ENCODE peak calls at places on chromosome 13, in six cellular contexts. L, Y, C, A, K and W are unnamed samples.

GRCh38 chr13:73109969-73110368 is 51.2 kb downstream of the KLF5 start:
- DNase-seq in L (no peak), Y (no peak), C (no peak), A (no peak), K (no peak), W (no peak)

GRCh38 chr13:39565036-39565949 is 37.7 kb downstream of the LHFPL6 start:
- DNase-seq in L (no peak), Y (no peak), C (no peak), A (no peak), K (peak; percentile 86), W (no peak)

GRCh38 chr13:44331446-44331845 is 42.2 kb upstream of the SERP2 start:
- DNase-seq in L (no peak), Y (no peak), C (no peak), A (no peak), K (no peak), W (no peak)

GRCh38 chr13:67120872-67121531 is 109.1 kb downstream of the PCDH9 start:
- DNase-seq in L (no peak), Y (no peak), C (no peak), A (no peak), K (peak; percentile 5), W (no peak)

GRCh38 chr13:73961181-73961580 is 173.0 kb downstream of the KLF12 start:
- DNase-seq in L (no peak), Y (no peak), C (no peak), A (no peak), K (no peak), W (no peak)

GRCh38 chr13:114263590-114263989 is 17.8 kb upstream of the UPF3A start:
- DNase-seq in L (no peak), Y (no peak), C (no peak), A (no peak), K (no peak), W (no peak)

GRCh38 chr13:113746143-113746525 is 12.9 kb upstream of the TMEM255B start:
- DNase-seq in L (no peak), Y (no peak), C (no peak), A (no peak), K (no peak), W (no peak)

GRCh38 chr13:28707629-28708427 is 10.9 kb downstream of the SLC46A3 start:
- DNase-seq in L (no peak), Y (no peak), C (peak; percentile 42), A (no peak), K (peak; percentile 73), W (no peak)

GRCh38 chr13:76822691-76823267 is 63.4 kb downstream of the KCTD12 start:
- DNase-seq in L (no peak), Y (no peak), C (no peak), A (no peak), K (peak; percentile 40), W (no peak)

GRCh38 chr13:36850790-36851438 is 31.9 kb downstream of the RFXAP start:
- DNase-seq in L (no peak), Y (no peak), C (no peak), A (no peak), K (no peak), W (peak; percentile 60)

GRCh38 chr13:51688937-51689336 is 104.7 kb downstream of the WDFY2 start:
- DNase-seq in L (no peak), Y (no peak), C (no peak), A (no peak), K (no peak), W (no peak)

GRCh38 chr13:99686157-99686572 is 184.9 kb downstream of the TM9SF2 start:
- DNase-seq in L (no peak), Y (no peak), C (no peak), A (no peak), K (no peak), W (no peak)

GRCh38 chr13:111325941-111326620 is 5.6 kb downstream of the TEX29 start:
- DNase-seq in L (no peak), Y (no peak), C (no peak), A (no peak), K (no peak), W (no peak)

GRCh38 chr13:106381083-106381482 is 154.4 kb downstream of the EFNB2 start:
- DNase-seq in L (no peak), Y (no peak), C (no peak), A (no peak), K (no peak), W (no peak)

GRCh38 chr13:32824671-32825070 is 191.6 kb upstream of the KL start:
- DNase-seq in L (no peak), Y (no peak), C (no peak), A (no peak), K (peak; percentile 68), W (no peak)

GRCh38 chr13:44763604-44764311 is 187.6 kb upstream of the TSC22D1 start:
- DNase-seq in L (no peak), Y (peak; percentile 7), C (no peak), A (no peak), K (no peak), W (no peak)

GRCh38 chr13:113905942-113906341 is 42.1 kb upstream of the GAS6 start:
- DNase-seq in L (no peak), Y (no peak), C (no peak), A (no peak), K (no peak), W (no peak)

GRCh38 chr13:30257433-30258099 is 49.8 kb downstream of the KATNAL1 start:
- DNase-seq in L (no peak), Y (peak; percentile 5), C (peak; percentile 27), A (no peak), K (no peak), W (peak; percentile 22)

GRCh38 chr13:72638059-72638815 is 89.2 kb downstream of the MZT1 start:
- DNase-seq in L (peak; percentile 10), Y (no peak), C (no peak), A (no peak), K (no peak), W (no peak)

GRCh38 chr13:40069173-40070044 is 413.9 kb downstream of the COG6 start:
- DNase-seq in L (peak; percentile 39), Y (peak; percentile 79), C (peak; percentile 69), A (peak; percentile 71), K (peak; percentile 32), W (peak; percentile 82)

GRCh38 chr13:44388427-44388826 is 14.8 kb downstream of the SERP2 start:
- DNase-seq in L (no peak), Y (no peak), C (no peak), A (no peak), K (no peak), W (peak; percentile 83)

GRCh38 chr13:110322126-110322827 is 15.2 kb downstream of the COL4A2 start:
- DNase-seq in L (no peak), Y (no peak), C (no peak), A (no peak), K (no peak), W (no peak)

GRCh38 chr13:111789420-111789819 is 277.5 kb upstream of the SOX1 start:
- DNase-seq in L (no peak), Y (no peak), C (no peak), A (no peak), K (no peak), W (no peak)

GRCh38 chr13:110913322-110913721 is 1.5 kb downstream of the ANKRD10 start:
- DNase-seq in L (peak; percentile 33), Y (no peak), C (peak; percentile 41), A (no peak), K (no peak), W (no peak)

GRCh38 chr13:84902243-84902642 is 897.0 kb downstream of the SLITRK6 start:
- DNase-seq in L (no peak), Y (no peak), C (no peak), A (no peak), K (no peak), W (no peak)

GRCh38 chr13:55244991-55245644 is 1895.6 kb upstream of the PRR20A start:
- DNase-seq in L (peak; percentile 8), Y (peak; percentile 20), C (no peak), A (no peak), K (no peak), W (no peak)

GRCh38 chr13:99656843-99657506 is 155.7 kb downstream of the TM9SF2 start:
- DNase-seq in L (no peak), Y (no peak), C (no peak), A (no peak), K (no peak), W (no peak)

GRCh38 chr13:36130542-36131214 is 504 bp downstream of the DCLK1 start:
- DNase-seq in L (peak; percentile 48), Y (peak; percentile 25), C (no peak), A (no peak), K (no peak), W (peak; percentile 63)

GRCh38 chr13:112333756-112334543 is 42.2 kb upstream of the SPACA7 start:
- DNase-seq in L (no peak), Y (no peak), C (no peak), A (no peak), K (no peak), W (no peak)

GRCh38 chr13:72258340-72258981 is 391.5 kb upstream of the DACH1 start:
- DNase-seq in L (no peak), Y (no peak), C (no peak), A (no peak), K (no peak), W (peak; percentile 10)

GRCh38 chr13:113650275-113650674 is 7.7 kb downstream of the ATP4B start:
- DNase-seq in L (no peak), Y (no peak), C (no peak), A (no peak), K (no peak), W (no peak)